ENCODE peak calls at places on chromosomes 12 and 14, in ten cellular contexts. B is K562, W is stomach, A is SK-N-SH, G is A549, P is ovary, H is upper lobe of left lung, C is HepG2, M is sigmoid colon, Q is esophagus muscularis mucosa. K is an unnamed sample.

GRCh38 chr12:109551108-109551507 is 22.2 kb downstream of the MMAB start:
- DNase-seq in Q (no peak), W (no peak), G (no peak), C (no peak), M (no peak), P (no peak), A (no peak), B (no peak), H (no peak), K (no peak)

GRCh38 chr14:81710232-81710845 is 176.7 kb upstream of the SEL1L start:
- DNase-seq in A (peak; percentile 8), C (peak; percentile 42), B (peak; percentile 28), Q (no peak), P (no peak), G (peak; percentile 41), M (no peak), W (no peak), H (no peak), K (peak; percentile 33)

GRCh38 chr12:6791931-6792520 is 2.7 kb downstream of the CD4 start:
- DNase-seq in A (no peak), C (no peak), Q (no peak), W (no peak), G (no peak), M (no peak), H (no peak), B (no peak), P (no peak), K (no peak)

GRCh38 chr12:56520025-56520810 is 1.4 kb upstream of the RBMS2 start:
- DNase-seq in B (no peak), A (no peak), M (no peak), H (no peak), Q (no peak), G (no peak), C (no peak), P (no peak), W (no peak), K (no peak)

GRCh38 chr14:94623856-94624499 is 11.8 kb downstream of the SERPINA3 start:
- DNase-seq in G (no peak), Q (no peak), B (no peak), C (no peak), W (no peak), P (no peak), A (no peak), H (no peak), M (peak; percentile 54), K (no peak)

GRCh38 chr14:54840798-54841197 is 61.8 kb downstream of the GCH1 start:
- DNase-seq in M (no peak), G (no peak), B (no peak), C (no peak), A (no peak), W (no peak), H (no peak), Q (no peak), P (no peak), K (no peak)

GRCh38 chr12:32367381-32367780 is 32.0 kb upstream of the FGD4 start:
- DNase-seq in M (no peak), Q (no peak), W (no peak), P (no peak), C (no peak), H (no peak), G (no peak), A (no peak), B (no peak), K (no peak)

GRCh38 chr14:52552063-52552988 is at the start of the genes GPR137C and TXNDC16:
- DNase-seq in H (peak; percentile 98), B (peak; percentile 98), A (peak; percentile 95), C (peak; percentile 99), W (peak; percentile 100), Q (peak; percentile 100), M (peak; percentile 100), G (peak; percentile 99), P (peak; percentile 100), K (peak; percentile 100)

GRCh38 chr12:23834076-23834475 is 115.4 kb downstream of the SOX5 start:
- DNase-seq in P (no peak), G (no peak), A (no peak), B (no peak), Q (no peak), H (no peak), M (no peak), C (no peak), W (no peak), K (no peak)

GRCh38 chr12:68271346-68271745 is 17.9 kb upstream of the IL22 start:
- DNase-seq in M (no peak), Q (no peak), P (no peak), A (no peak), C (no peak), H (no peak), B (no peak), W (no peak), G (no peak), K (no peak)

GRCh38 chr12:124613151-124613585 is 45.8 kb upstream of the NCOR2 start:
- DNase-seq in A (no peak), M (no peak), H (no peak), Q (no peak), B (no peak), W (peak; percentile 48), P (no peak), C (no peak), G (no peak), K (no peak)

GRCh38 chr14:73998736-73999135 is 20.4 kb downstream of the ENTPD5 start:
- DNase-seq in M (no peak), W (no peak), C (peak; percentile 20), P (no peak), H (no peak), Q (no peak), A (no peak), B (no peak), G (no peak), K (no peak)

GRCh38 chr12:14264777-14265176 is 100.7 kb upstream of the ATF7IP start:
- DNase-seq in C (no peak), B (no peak), H (no peak), P (no peak), M (no peak), Q (no peak), W (no peak), G (no peak), A (no peak), K (no peak)

GRCh38 chr12:15963271-15963670 is 52.1 kb downstream of the DERA start:
- DNase-seq in A (no peak), C (no peak), M (no peak), B (no peak), H (no peak), Q (no peak), G (no peak), W (no peak), P (no peak), K (no peak)

GRCh38 chr14:70789361-70789760 is 20.0 kb downstream of the MAP3K9 start:
- DNase-seq in H (no peak), W (no peak), G (no peak), P (peak; percentile 52), B (no peak), Q (no peak), M (no peak), A (no peak), C (no peak), K (peak; percentile 8)

GRCh38 chr14:63727231-63727735 is 582 bp downstream of the SGPP1 start:
- DNase-seq in A (peak; percentile 82), W (peak; percentile 36), P (peak; percentile 67), Q (peak; percentile 89), M (peak; percentile 74), B (peak; percentile 32), C (no peak), G (peak; percentile 49), H (peak; percentile 89), K (no peak)
- TF ChIP-seq EP300 in A (no peak), W (no peak), P (no peak), Q (no peak), M (no peak), B (no peak), C (no peak), G (no peak), H (no peak), K (no peak)

DNA sequence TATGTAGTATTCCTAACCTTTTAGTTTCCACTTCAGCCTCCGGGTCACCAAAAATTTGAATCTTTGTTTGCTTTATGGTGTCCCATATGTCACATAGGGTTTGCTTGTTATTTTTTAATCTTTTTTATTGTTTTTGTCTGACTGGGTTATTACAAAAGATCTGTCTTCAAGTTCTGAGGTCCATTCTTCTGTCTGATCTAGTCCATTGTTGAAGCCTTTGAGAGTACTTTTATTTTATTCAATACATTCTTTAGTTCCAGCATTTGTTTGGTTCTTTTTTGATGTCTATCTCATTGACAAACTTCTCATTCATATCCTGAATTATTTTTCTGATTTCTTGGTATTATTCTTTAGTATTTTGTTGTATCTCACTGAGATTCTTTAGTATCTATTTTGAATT is 99.8 kb downstream of the GPR65 start:
- DNase-seq in H (no peak), B (no peak), M (no peak), C (no peak), Q (no peak), G (no peak), W (no peak), P (no peak), A (no peak), K (no peak)
- H3K4me1 ChIP-seq in H (no peaks in the 10 kb centered on the region), B (no peaks in the 10 kb centered on the region), M (no peaks in the 10 kb centered on the region), C (no peaks in the 10 kb centered on the region), Q (no peaks in the 10 kb centered on the region), G (no peaks in the 10 kb centered on the region), W (no peaks in the 10 kb centered on the region), P (no peaks in the 10 kb centered on the region), A (no peaks in the 10 kb centered on the region), K (no peaks in the 10 kb centered on the region)

GRCh38 chr12:90510948-90511347 is 444.0 kb downstream of the CCER1 start:
- DNase-seq in G (no peak), C (no peak), H (no peak), M (no peak), B (no peak), P (no peak), A (no peak), W (no peak), Q (no peak), K (no peak)
- TF ChIP-seq EP300 in G (no peak), C (no peak), H (no peak), M (no peak), B (no peak), P (no peak), A (no peak), W (no peak), Q (no peak), K (no peak)

GRCh38 chr12:53060721-53061276 is 10.9 kb downstream of the TNS2 start:
- DNase-seq in Q (no peak), W (peak; percentile 56), P (peak; percentile 69), B (no peak), C (no peak), A (no peak), M (peak; percentile 81), H (peak; percentile 84), G (no peak), K (peak; percentile 27)
- H3K4me1 ChIP-seq in Q (peaks cover 93% of the 10 kb centered on the region), W (peaks cover 38% of the 10 kb centered on the region), P (peaks cover 17% of the 10 kb centered on the region), B (peaks cover 55% of the 10 kb centered on the region), C (peaks cover 27% of the 10 kb centered on the region), A (peaks cover 20% of the 10 kb centered on the region), M (peaks cover 61% of the 10 kb centered on the region), H (peaks cover 48% of the 10 kb centered on the region), G (peaks cover 35% of the 10 kb centered on the region), K (peaks cover 49% of the 10 kb centered on the region)

DNA sequence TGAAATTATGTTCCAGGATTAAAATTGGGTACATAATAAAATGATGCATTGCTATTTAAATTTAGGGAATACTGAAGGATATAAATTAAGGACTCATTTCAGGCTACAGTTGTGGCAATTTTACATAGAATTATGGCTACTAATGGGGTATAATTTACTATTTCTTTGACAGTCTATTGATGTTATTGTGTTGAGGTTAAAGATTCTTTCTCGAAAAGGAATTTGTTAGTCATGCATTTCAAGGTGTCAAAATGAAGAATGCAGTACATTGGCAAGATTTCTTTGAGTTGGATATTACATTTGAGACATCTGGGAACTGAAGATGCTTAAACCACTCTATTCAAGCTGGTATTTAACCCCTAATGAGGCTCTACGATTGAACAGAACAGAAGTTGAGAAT is 28.3 kb downstream of the SLC5A8 start:
- DNase-seq in H (no peak), C (no peak), G (no peak), A (no peak), B (no peak), P (no peak), M (no peak), Q (no peak), W (no peak), K (no peak)
- TF ChIP-seq EP300 in H (no peak), C (no peak), G (no peak), A (no peak), B (no peak), P (no peak), M (no peak), Q (no peak), W (no peak), K (no peak)

K was measured in tibial nerve.